ENCODE peak calls at places on chromosomes 1 and 21, in four cellular contexts. One of them, this sample, is unnamed.

GRCh38 chr1:231919269-231919886 is 292.8 kb downstream of the DISC1 start:
- DNase-seq in fibroblast of mammary gland: no peak
- DNase-seq in lower leg skin: no peak
- DNase-seq in upper lobe of left lung: no peak
- DNase-seq in this sample: no peak

GRCh38 chr21:27813750-27814149 is 846.9 kb upstream of the ADAMTS5 start:
- DNase-seq in fibroblast of mammary gland: no peak
- DNase-seq in lower leg skin: no peak
- DNase-seq in upper lobe of left lung: peak
- DNase-seq in this sample: no peak

GRCh38 chr1:56389813-56390539 is 189.4 kb downstream of the PLPP3 start:
- DNase-seq in fibroblast of mammary gland: no peak
- DNase-seq in lower leg skin: no peak
- DNase-seq in upper lobe of left lung: no peak
- DNase-seq in this sample: no peak

GRCh38 chr1:4655674-4656532 is 1.5 kb downstream of the AJAP1 start:
- DNase-seq in fibroblast of mammary gland: peak
- DNase-seq in lower leg skin: peak
- DNase-seq in upper lobe of left lung: peak
- DNase-seq in this sample: peak

GRCh38 chr1:159861218-159861617 is 1.2 kb downstream of the VSIG8 start:
- DNase-seq in fibroblast of mammary gland: no peak
- DNase-seq in lower leg skin: no peak
- DNase-seq in upper lobe of left lung: no peak
- DNase-seq in this sample: no peak

GRCh38 chr21:29192999-29193563 is 62.6 kb downstream of the MAP3K7CL start:
- DNase-seq in fibroblast of mammary gland: peak
- DNase-seq in lower leg skin: no peak
- DNase-seq in upper lobe of left lung: no peak
- DNase-seq in this sample: peak

GRCh38 chr1:214071469-214071868 is 83.7 kb downstream of the PROX1 start:
- DNase-seq in fibroblast of mammary gland: no peak
- DNase-seq in lower leg skin: no peak
- DNase-seq in upper lobe of left lung: no peak
- DNase-seq in this sample: no peak

GRCh38 chr1:231613419-231614349 is 12.9 kb upstream of the DISC1 start:
- DNase-seq in fibroblast of mammary gland: no peak
- DNase-seq in lower leg skin: no peak
- DNase-seq in upper lobe of left lung: no peak
- DNase-seq in this sample: no peak

GRCh38 chr21:28821276-28822063 is 171.2 kb downstream of the LTN1 start:
- DNase-seq in fibroblast of mammary gland: no peak
- DNase-seq in lower leg skin: no peak
- DNase-seq in upper lobe of left lung: no peak
- DNase-seq in this sample: no peak

GRCh38 chr1:171245458-171246064 is 2.7 kb upstream of the FMO1 start:
- DNase-seq in fibroblast of mammary gland: peak
- DNase-seq in lower leg skin: no peak
- DNase-seq in upper lobe of left lung: no peak
- DNase-seq in this sample: peak

GRCh38 chr1:53365405-53366063 is 37.7 kb upstream of the LRP8 start:
- DNase-seq in fibroblast of mammary gland: no peak
- DNase-seq in lower leg skin: no peak
- DNase-seq in upper lobe of left lung: peak
- DNase-seq in this sample: no peak

GRCh38 chr1:215083408-215083961 is 948 bp downstream of the KCNK2 start:
- DNase-seq in fibroblast of mammary gland: peak
- DNase-seq in lower leg skin: no peak
- DNase-seq in upper lobe of left lung: no peak
- DNase-seq in this sample: peak

GRCh38 chr1:9278114-9278513 is 14.6 kb upstream of the SPSB1 start:
- DNase-seq in fibroblast of mammary gland: no peak
- DNase-seq in lower leg skin: peak
- DNase-seq in upper lobe of left lung: no peak
- DNase-seq in this sample: peak

GRCh38 chr1:10980094-10980577 is 32.3 kb upstream of the TARDBP start:
- DNase-seq in fibroblast of mammary gland: peak
- DNase-seq in lower leg skin: peak
- DNase-seq in upper lobe of left lung: peak
- DNase-seq in this sample: peak

GRCh38 chr1:21447311-21447710 is 7.4 kb downstream of the NBPF3 start:
- DNase-seq in fibroblast of mammary gland: peak
- DNase-seq in lower leg skin: no peak
- DNase-seq in upper lobe of left lung: no peak
- DNase-seq in this sample: no peak

GRCh38 chr1:112460672-112461071 is 48.1 kb upstream of the WNT2B start:
- DNase-seq in fibroblast of mammary gland: peak
- DNase-seq in lower leg skin: no peak
- DNase-seq in upper lobe of left lung: no peak
- DNase-seq in this sample: no peak

GRCh38 chr1:41366428-41367101 is 5.3 kb downstream of the FOXO6 start:
- DNase-seq in fibroblast of mammary gland: no peak
- DNase-seq in lower leg skin: no peak
- DNase-seq in upper lobe of left lung: peak
- DNase-seq in this sample: no peak

GRCh38 chr1:26785611-26786436 is 1.9 kb upstream of the PIGV start:
- DNase-seq in fibroblast of mammary gland: peak
- DNase-seq in lower leg skin: peak
- DNase-seq in upper lobe of left lung: no peak
- DNase-seq in this sample: peak

GRCh38 chr1:47178665-47179022 is 11.2 kb downstream of the PDZK1IP1 start:
- DNase-seq in fibroblast of mammary gland: no peak
- DNase-seq in lower leg skin: no peak
- DNase-seq in upper lobe of left lung: no peak
- DNase-seq in this sample: no peak

GRCh38 chr1:22315315-22316078 is 136.2 kb upstream of the ZBTB40 start:
- DNase-seq in fibroblast of mammary gland: no peak
- DNase-seq in lower leg skin: no peak
- DNase-seq in upper lobe of left lung: peak
- DNase-seq in this sample: no peak

GRCh38 chr1:168095476-168095875 is 41.3 kb downstream of the GPR161 start:
- DNase-seq in fibroblast of mammary gland: no peak
- DNase-seq in lower leg skin: no peak
- DNase-seq in upper lobe of left lung: no peak
- DNase-seq in this sample: no peak

GRCh38 chr21:23792300-23792699 is 1815.0 kb downstream of the MRPL39 start:
- DNase-seq in fibroblast of mammary gland: no peak
- DNase-seq in lower leg skin: no peak
- DNase-seq in upper lobe of left lung: no peak
- DNase-seq in this sample: no peak

GRCh38 chr1:172821609-172822274 is 162.8 kb downstream of the FASLG start:
- DNase-seq in fibroblast of mammary gland: peak
- DNase-seq in lower leg skin: peak
- DNase-seq in upper lobe of left lung: no peak
- DNase-seq in this sample: peak

GRCh38 chr1:36096500-36097412 is 8.1 kb downstream of the ADPRS start:
- DNase-seq in fibroblast of mammary gland: peak
- DNase-seq in lower leg skin: no peak
- DNase-seq in upper lobe of left lung: no peak
- DNase-seq in this sample: no peak

GRCh38 chr1:206859082-206859491 is 6.3 kb upstream of the IL20 start:
- DNase-seq in fibroblast of mammary gland: no peak
- DNase-seq in lower leg skin: peak
- DNase-seq in upper lobe of left lung: no peak
- DNase-seq in this sample: no peak

GRCh38 chr1:100578201-100578600 is 40.3 kb downstream of the GPR88 start:
- DNase-seq in fibroblast of mammary gland: peak
- DNase-seq in lower leg skin: no peak
- DNase-seq in upper lobe of left lung: no peak
- DNase-seq in this sample: peak

GRCh38 chr21:38434913-38435533 is 63.3 kb downstream of the ERG start:
- DNase-seq in fibroblast of mammary gland: peak
- DNase-seq in lower leg skin: no peak
- DNase-seq in upper lobe of left lung: no peak
- DNase-seq in this sample: peak

GRCh38 chr1:162846256-162847212 is 14.4 kb downstream of the CCDC190 start:
- DNase-seq in fibroblast of mammary gland: peak
- DNase-seq in lower leg skin: no peak
- DNase-seq in upper lobe of left lung: no peak
- DNase-seq in this sample: peak

GRCh38 chr1:248753715-248754280 is 1.8 kb downstream of the LYPD8 start:
- DNase-seq in fibroblast of mammary gland: no peak
- DNase-seq in lower leg skin: no peak
- DNase-seq in upper lobe of left lung: no peak
- DNase-seq in this sample: no peak
- H3K4me3 ChIP-seq in fibroblast of mammary gland: no peak
- H3K4me3 ChIP-seq in lower leg skin: no peak
- H3K4me3 ChIP-seq in upper lobe of left lung: no peak
- H3K4me3 ChIP-seq in this sample: no peak

GRCh38 chr1:203273869-203274602 is 31.3 kb upstream of the BTG2 start:
- DNase-seq in fibroblast of mammary gland: no peak
- DNase-seq in lower leg skin: no peak
- DNase-seq in upper lobe of left lung: peak
- DNase-seq in this sample: no peak
- H3K4me3 ChIP-seq in fibroblast of mammary gland: no peak
- H3K4me3 ChIP-seq in lower leg skin: no peak
- H3K4me3 ChIP-seq in upper lobe of left lung: no peak
- H3K4me3 ChIP-seq in this sample: no peak

GRCh38 chr1:2174348-2175054 is 20.1 kb downstream of the FAAP20 start:
- DNase-seq in fibroblast of mammary gland: peak
- DNase-seq in lower leg skin: no peak
- DNase-seq in upper lobe of left lung: peak
- DNase-seq in this sample: peak

GRCh38 chr1:2172551-2173146 is 21.9 kb downstream of the FAAP20 start:
- DNase-seq in fibroblast of mammary gland: no peak
- DNase-seq in lower leg skin: no peak
- DNase-seq in upper lobe of left lung: peak
- DNase-seq in this sample: no peak

GRCh38 chr1:2175055-2175414 is 19.5 kb downstream of the FAAP20 start:
- DNase-seq in fibroblast of mammary gland: no peak
- DNase-seq in lower leg skin: no peak
- DNase-seq in upper lobe of left lung: no peak
- DNase-seq in this sample: no peak

GRCh38 chr1:2172012-2172411 is 22.6 kb downstream of the FAAP20 start:
- DNase-seq in fibroblast of mammary gland: no peak
- DNase-seq in lower leg skin: no peak
- DNase-seq in upper lobe of left lung: peak
- DNase-seq in this sample: no peak

GRCh38 chr1:2173546-2174347 is 20.8 kb downstream of the FAAP20 start:
- DNase-seq in fibroblast of mammary gland: no peak
- DNase-seq in lower leg skin: no peak
- DNase-seq in upper lobe of left lung: peak
- DNase-seq in this sample: no peak
- H3K4me3 ChIP-seq in fibroblast of mammary gland: no peak
- H3K4me3 ChIP-seq in lower leg skin: no peak
- H3K4me3 ChIP-seq in upper lobe of left lung: no peak
- H3K4me3 ChIP-seq in this sample: no peak

GRCh38 chr1:150877220-150877516 is 769 bp upstream of the ARNT start:
- DNase-seq in fibroblast of mammary gland: no peak
- DNase-seq in lower leg skin: no peak
- DNase-seq in upper lobe of left lung: no peak
- DNase-seq in this sample: no peak
- H3K4me3 ChIP-seq in fibroblast of mammary gland: peak
- H3K4me3 ChIP-seq in lower leg skin: peak
- H3K4me3 ChIP-seq in upper lobe of left lung: no peak
- H3K4me3 ChIP-seq in this sample: no peak

This sample was measured in AG10803.